ENCODE peak calls at places on chromosomes 6 and 20, in ten cellular contexts. T is H9, U is MM.1S, P is mesothelial cell of epicardium, D is endothelial cell, H is bronchial epithelial cell, O is Panc1, I is WERI-Rb-1, R is neural progenitor cell, M is choroid plexus epithelial cell. Y is an unnamed sample.

GRCh38 chr6:170273191-170273590 is 17.7 kb downstream of the DLL1 start:
- DNase-seq in T (no peak), U (no peak), P (no peak), D (no peak), H (no peak), O (no peak), I (no peak), R (no peak), M (no peak), Y (no peak)

GRCh38 chr6:87164004-87164403 is 8.6 kb downstream of the ZNF292 start:
- DNase-seq in T (no peak), U (no peak), P (no peak), D (no peak), H (no peak), O (no peak), I (no peak), R (no peak), M (no peak), Y (no peak)

GRCh38 chr20:36544134-36545018 is 3.1 kb downstream of the MYL9 start:
- DNase-seq in T (no peak), U (no peak), P (no peak), D (no peak), H (peak; percentile 72), O (no peak), I (no peak), R (no peak), M (peak; percentile 33), Y (no peak)

GRCh38 chr6:82877213-82878195 is 188.1 kb downstream of the UBE3D start:
- DNase-seq in T (no peak), U (no peak), P (no peak), D (no peak), H (no peak), O (no peak), I (no peak), R (no peak), M (peak; percentile 17), Y (no peak)

GRCh38 chr6:170067923-170068360 is 222.9 kb downstream of the DLL1 start:
- DNase-seq in T (no peak), U (no peak), P (peak; percentile 28), D (no peak), H (no peak), O (no peak), I (no peak), R (no peak), M (no peak), Y (peak; percentile 22)

GRCh38 chr6:139060332-139060731 is 31.8 kb downstream of the ABRACL start:
- DNase-seq in T (no peak), U (no peak), P (no peak), D (no peak), H (peak; percentile 52), O (no peak), I (no peak), R (no peak), M (peak; percentile 85), Y (no peak)

GRCh38 chr20:63361507-63362425 is 617 bp upstream of the CHRNA4 start:
- DNase-seq in T (peak; percentile 67), U (no peak), P (no peak), D (no peak), H (no peak), O (no peak), I (no peak), R (peak; percentile 60), M (no peak), Y (no peak)

GRCh38 chr6:44646355-44646754 is 258.8 kb downstream of the CDC5L start:
- DNase-seq in T (no peak), U (no peak), P (no peak), D (no peak), H (no peak), O (no peak), I (no peak), R (no peak), M (peak; percentile 86), Y (no peak)

GRCh38 chr6:127107916-127108315 is 10.6 kb upstream of the RSPO3 start:
- DNase-seq in T (no peak), U (no peak), P (no peak), D (no peak), H (no peak), O (no peak), I (no peak), R (no peak), M (no peak), Y (no peak)

GRCh38 chr20:54172856-54173652 is 732 bp downstream of the CYP24A1 start:
- DNase-seq in T (peak; percentile 69), U (no peak), P (peak; percentile 50), D (peak; percentile 13), H (no peak), O (no peak), I (no peak), R (peak; percentile 73), M (no peak), Y (no peak)

GRCh38 chr6:136483906-136484305 is 66.3 kb downstream of the MAP7 start:
- DNase-seq in T (no peak), U (no peak), P (no peak), D (no peak), H (no peak), O (no peak), I (no peak), R (no peak), M (no peak), Y (no peak)

DNA sequence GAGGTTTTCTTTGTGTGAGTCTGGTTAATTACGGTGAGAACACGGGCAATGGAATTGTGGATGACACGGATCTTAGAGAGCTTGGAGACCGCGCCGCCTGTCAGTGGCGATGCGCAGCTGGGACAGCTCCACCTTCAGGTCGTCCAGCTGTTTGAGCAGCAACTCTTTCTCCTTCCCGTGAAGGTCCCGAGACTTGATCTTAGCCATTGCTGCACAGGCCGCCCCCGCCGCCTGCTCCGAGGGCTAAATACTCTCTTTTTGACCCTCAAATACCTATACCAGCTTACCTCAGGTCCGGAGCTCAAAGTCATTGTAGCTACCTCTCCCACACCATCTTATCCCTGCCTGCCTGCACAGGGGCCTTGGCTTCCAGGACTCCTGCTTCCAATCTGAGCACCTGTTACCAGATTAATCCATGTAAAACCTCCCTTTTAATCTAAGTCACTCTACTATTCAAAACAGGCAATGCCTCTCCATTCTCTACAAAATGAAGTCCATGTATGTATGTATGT is 100.2 kb downstream of the PREP start:
- DNase-seq in T (peak; percentile 39), U (no peak), P (no peak), D (no peak), H (no peak), O (no peak), I (no peak), R (peak; percentile 20), M (no peak), Y (no peak)
- TF ChIP-seq CTCF in T (peak; percentile 53), U (no peak), P (no peak), D (no peak), H (no peak), O (peak; percentile 24), I (peak; percentile 29), R (peak; percentile 32), M (no peak), Y (no peak)

GRCh38 chr20:13822459-13822858 is 37.6 kb downstream of the NDUFAF5 start:
- DNase-seq in T (peak; percentile 51), U (no peak), P (no peak), D (no peak), H (peak; percentile 4), O (no peak), I (no peak), R (peak; percentile 26), M (no peak), Y (no peak)

GRCh38 chr20:13816757-13817156 is 31.9 kb downstream of the NDUFAF5 start:
- DNase-seq in T (no peak), U (no peak), P (no peak), D (no peak), H (peak; percentile 72), O (no peak), I (no peak), R (no peak), M (no peak), Y (no peak)

GRCh38 chr20:13817342-13817741 is 32.5 kb downstream of the NDUFAF5 start:
- DNase-seq in T (no peak), U (no peak), P (no peak), D (no peak), H (peak; percentile 64), O (peak; percentile 4), I (no peak), R (no peak), M (peak; percentile 76), Y (no peak)

GRCh38 chr20:13821876-13822275 is 37.0 kb downstream of the NDUFAF5 start:
- DNase-seq in T (no peak), U (no peak), P (no peak), D (no peak), H (peak; percentile 75), O (no peak), I (no peak), R (no peak), M (peak; percentile 16), Y (no peak)

GRCh38 chr20:13819885-13820645 is 35.2 kb downstream of the NDUFAF5 start:
- DNase-seq in T (peak; percentile 38), U (peak; percentile 68), P (peak; percentile 42), D (no peak), H (peak; percentile 88), O (peak; percentile 30), I (no peak), R (peak; percentile 59), M (peak; percentile 76), Y (no peak)
- TF ChIP-seq CTCF in T (peak; percentile 75), U (peak; percentile 57), P (peak; percentile 96), D (peak; percentile 89), H (peak; percentile 38), O (peak; percentile 74), I (no peak), R (peak; percentile 71), M (peak; percentile 61), Y (peak; percentile 73)

GRCh38 chr6:71855406-71855805 is 30.9 kb upstream of the RIMS1 start:
- DNase-seq in T (no peak), U (peak; percentile 16), P (no peak), D (no peak), H (no peak), O (no peak), I (no peak), R (no peak), M (no peak), Y (no peak)
- TF ChIP-seq CTCF in T (peak; percentile 24), U (peak; percentile 26), P (no peak), D (no peak), H (no peak), O (peak; percentile 22), I (peak; percentile 10), R (peak; percentile 21), M (no peak), Y (no peak)

GRCh38 chr6:88629838-88630462 is 333.5 kb downstream of the RNGTT start:
- DNase-seq in T (peak; percentile 67), U (no peak), P (no peak), D (peak; percentile 15), H (no peak), O (no peak), I (peak; percentile 69), R (peak; percentile 79), M (peak; percentile 74), Y (no peak)
- TF ChIP-seq CTCF in T (peak; percentile 62), U (no peak), P (no peak), D (no peak), H (no peak), O (peak; percentile 28), I (peak; percentile 62), R (peak; percentile 59), M (peak; percentile 26), Y (no peak)

GRCh38 chr6:45900808-45901752 is 114.6 kb downstream of the CLIC5 start:
- DNase-seq in T (peak; percentile 37), U (no peak), P (no peak), D (no peak), H (peak; percentile 21), O (no peak), I (no peak), R (peak; percentile 26), M (peak; percentile 63), Y (no peak)
- TF ChIP-seq CTCF in T (no peak), U (no peak), P (no peak), D (no peak), H (no peak), O (no peak), I (no peak), R (no peak), M (no peak), Y (no peak)